ENCODE peak calls at places on chromosomes 7 and 10, in ten cellular contexts. C is stimulated activated CD4-positive, alpha-beta T cell treated with anti-CD3 and anti-CD28 coated beads, TNF-alpha, amount 100 ng/mL, for 48 hours; U is AG10803; E is NCI-H1092 treated with DMSO at 0.1 percent for 48 hours; M is Panc1; A is naive thymus-derived CD8-positive, alpha-beta T cell; D is retina; Y is neural progenitor cell; H is AG04450; Z is GM10248. N is an unnamed sample.

GRCh38 chr10:31754803-31755624 is 173.6 kb downstream of the ARHGAP12 start:
- DNase-seq in C (no peak), U (peak), E (no peak), M (no peak), A (no peak), D (peak), Y (peak), H (no peak), Z (no peak), N (no peak)

GRCh38 chr10:78915331-78915626 is 153.5 kb upstream of the ZMIZ1 start:
- DNase-seq in C (no peak), U (no peak), E (no peak), M (no peak), A (no peak), D (no peak), Y (no peak), H (no peak), Z (no peak), N (no peak)

GRCh38 chr7:66957595-66958290 is 36.7 kb downstream of the TMEM248 start:
- DNase-seq in C (no peak), U (peak), E (no peak), M (no peak), A (no peak), D (peak), Y (no peak), H (no peak), Z (no peak), N (no peak)

GRCh38 chr7:77461246-77461645 is 45.1 kb upstream of the GSAP start:
- DNase-seq in C (no peak), U (no peak), E (no peak), M (no peak), A (no peak), D (no peak), Y (no peak), H (no peak), Z (no peak), N (no peak)

GRCh38 chr7:154910125-154910524 is 92.8 kb downstream of the PAXIP1 start:
- DNase-seq in C (no peak), U (no peak), E (no peak), M (no peak), A (no peak), D (no peak), Y (no peak), H (no peak), Z (no peak), N (no peak)

GRCh38 chr7:55411844-55412243 is 46.7 kb downstream of the LANCL2 start:
- DNase-seq in C (no peak), U (no peak), E (no peak), M (no peak), A (no peak), D (no peak), Y (no peak), H (no peak), Z (no peak), N (no peak)

GRCh38 chr7:71521506-71521905 is 389.6 kb downstream of the GALNT17 start:
- DNase-seq in C (no peak), U (peak), E (no peak), M (no peak), A (no peak), D (no peak), Y (no peak), H (no peak), Z (no peak), N (no peak)

GRCh38 chr10:71780161-71780560 is 6.8 kb upstream of the VSIR start:
- DNase-seq in C (no peak), U (no peak), E (no peak), M (no peak), A (no peak), D (no peak), Y (no peak), H (no peak), Z (no peak), N (no peak)

GRCh38 chr10:37760817-37761216 is 96.6 kb downstream of the ZNF248 start:
- DNase-seq in C (no peak), U (peak), E (no peak), M (no peak), A (no peak), D (no peak), Y (no peak), H (no peak), Z (no peak), N (no peak)

GRCh38 chr10:74202356-74202755 is 51.3 kb downstream of the ADK start:
- DNase-seq in C (no peak), U (peak), E (no peak), M (no peak), A (no peak), D (no peak), Y (no peak), H (no peak), Z (no peak), N (no peak)

GRCh38 chr10:103861501-103861900 is 6.1 kb upstream of the SH3PXD2A start:
- DNase-seq in C (no peak), U (peak), E (no peak), M (no peak), A (no peak), D (no peak), Y (no peak), H (no peak), Z (no peak), N (no peak)

GRCh38 chr10:12707461-12708185 is 293.9 kb downstream of the CCDC3 start:
- DNase-seq in C (no peak), U (peak), E (peak), M (no peak), A (no peak), D (peak), Y (peak), H (peak), Z (no peak), N (no peak)

GRCh38 chr10:130652964-130653578 is 516.9 kb downstream of the GLRX3 start:
- DNase-seq in C (no peak), U (no peak), E (no peak), M (no peak), A (no peak), D (no peak), Y (no peak), H (no peak), Z (no peak), N (no peak)

GRCh38 chr7:8217200-8218068 is 44.5 kb downstream of the ICA1 start:
- DNase-seq in C (no peak), U (peak), E (peak), M (peak), A (peak), D (peak), Y (peak), H (peak), Z (peak), N (no peak)

GRCh38 chr7:55572378-55573233 is at the start of gene VOPP1:
- DNase-seq in C (no peak), U (peak), E (peak), M (no peak), A (peak), D (peak), Y (peak), H (no peak), Z (peak), N (no peak)

GRCh38 chr7:46603296-46603701 is 682.2 kb upstream of the IGFBP3 start:
- DNase-seq in C (no peak), U (no peak), E (no peak), M (no peak), A (no peak), D (no peak), Y (no peak), H (no peak), Z (no peak), N (no peak)

GRCh38 chr7:80929619-80930018 is 10.8 kb upstream of the SEMA3C start:
- DNase-seq in C (no peak), U (peak), E (no peak), M (no peak), A (no peak), D (no peak), Y (no peak), H (no peak), Z (no peak), N (no peak)

GRCh38 chr7:138784692-138785091 is 13.1 kb upstream of the TMEM213 start:
- DNase-seq in C (no peak), U (no peak), E (no peak), M (no peak), A (no peak), D (no peak), Y (no peak), H (no peak), Z (no peak), N (no peak)